ENCODE peak calls at places on chromosome 20, in ten cellular contexts. One of them, this sample, is unnamed.

GRCh38 chr20:52494244-52494643 is 302.7 kb upstream of the ZFP64 start:
- DNase-seq in Right ventricle myocardium inferior: no peak
- DNase-seq in stimulated activated CD8-positive, alpha-beta memory T cell treated with anti-CD3 and anti-CD28 coated beads, Interleukin-15, amount 100 ng/mL, for 4 hours: peak
- DNase-seq in T-helper 2 cell: no peak
- DNase-seq in AML-193: no peak
- DNase-seq in H9: no peak
- DNase-seq in activated naive CD4-positive, alpha-beta T cell: peak
- DNase-seq in GM23248: peak
- DNase-seq in brain microvascular endothelial cell: peak
- DNase-seq in cardiac septum: no peak
- DNase-seq in this sample: no peak

GRCh38 chr20:21920231-21920630 is 214.8 kb downstream of the PAX1 start:
- DNase-seq in Right ventricle myocardium inferior: no peak
- DNase-seq in T-helper 2 cell: no peak
- DNase-seq in stimulated activated CD8-positive, alpha-beta memory T cell treated with anti-CD3 and anti-CD28 coated beads, Interleukin-15, amount 100 ng/mL, for 4 hours: no peak
- DNase-seq in AML-193: no peak
- DNase-seq in GM23248: no peak
- DNase-seq in brain microvascular endothelial cell: no peak
- DNase-seq in H9: no peak
- DNase-seq in activated naive CD4-positive, alpha-beta T cell: no peak
- DNase-seq in cardiac septum: no peak
- DNase-seq in this sample: no peak

GRCh38 chr20:577167-577791 is 32.8 kb downstream of the TCF15 start:
- DNase-seq in brain microvascular endothelial cell: no peak
- DNase-seq in stimulated activated CD8-positive, alpha-beta memory T cell treated with anti-CD3 and anti-CD28 coated beads, Interleukin-15, amount 100 ng/mL, for 4 hours: no peak
- DNase-seq in activated naive CD4-positive, alpha-beta T cell: no peak
- DNase-seq in cardiac septum: no peak
- DNase-seq in H9: peak
- DNase-seq in T-helper 2 cell: no peak
- DNase-seq in AML-193: peak
- DNase-seq in Right ventricle myocardium inferior: no peak
- DNase-seq in GM23248: peak
- DNase-seq in this sample: no peak

GRCh38 chr20:25273046-25273445 is 25.2 kb downstream of the PYGB start:
- DNase-seq in activated naive CD4-positive, alpha-beta T cell: no peak
- DNase-seq in stimulated activated CD8-positive, alpha-beta memory T cell treated with anti-CD3 and anti-CD28 coated beads, Interleukin-15, amount 100 ng/mL, for 4 hours: no peak
- DNase-seq in GM23248: no peak
- DNase-seq in T-helper 2 cell: no peak
- DNase-seq in brain microvascular endothelial cell: no peak
- DNase-seq in H9: no peak
- DNase-seq in Right ventricle myocardium inferior: peak
- DNase-seq in cardiac septum: peak
- DNase-seq in AML-193: no peak
- DNase-seq in this sample: no peak

GRCh38 chr20:37615507-37616425 is 78.1 kb upstream of the CTNNBL1 start:
- DNase-seq in GM23248: peak
- DNase-seq in H9: peak
- DNase-seq in AML-193: peak
- DNase-seq in T-helper 2 cell: no peak
- DNase-seq in brain microvascular endothelial cell: no peak
- DNase-seq in cardiac septum: no peak
- DNase-seq in Right ventricle myocardium inferior: no peak
- DNase-seq in activated naive CD4-positive, alpha-beta T cell: peak
- DNase-seq in stimulated activated CD8-positive, alpha-beta memory T cell treated with anti-CD3 and anti-CD28 coated beads, Interleukin-15, amount 100 ng/mL, for 4 hours: peak
- DNase-seq in this sample: no peak

GRCh38 chr20:58886546-58886945 is 34.0 kb downstream of the GNAS start:
- DNase-seq in stimulated activated CD8-positive, alpha-beta memory T cell treated with anti-CD3 and anti-CD28 coated beads, Interleukin-15, amount 100 ng/mL, for 4 hours: no peak
- DNase-seq in H9: no peak
- DNase-seq in brain microvascular endothelial cell: no peak
- DNase-seq in activated naive CD4-positive, alpha-beta T cell: no peak
- DNase-seq in cardiac septum: no peak
- DNase-seq in GM23248: no peak
- DNase-seq in Right ventricle myocardium inferior: no peak
- DNase-seq in AML-193: no peak
- DNase-seq in T-helper 2 cell: no peak
- DNase-seq in this sample: no peak

GRCh38 chr20:19885981-19886665 is 128.1 kb downstream of the RIN2 start:
- DNase-seq in brain microvascular endothelial cell: peak
- DNase-seq in GM23248: peak
- DNase-seq in AML-193: no peak
- DNase-seq in activated naive CD4-positive, alpha-beta T cell: no peak
- DNase-seq in H9: peak
- DNase-seq in Right ventricle myocardium inferior: peak
- DNase-seq in cardiac septum: no peak
- DNase-seq in T-helper 2 cell: no peak
- DNase-seq in stimulated activated CD8-positive, alpha-beta memory T cell treated with anti-CD3 and anti-CD28 coated beads, Interleukin-15, amount 100 ng/mL, for 4 hours: no peak
- DNase-seq in this sample: peak

GRCh38 chr20:53786071-53786444 is 192.4 kb upstream of the ZNF217 start:
- DNase-seq in T-helper 2 cell: no peak
- DNase-seq in H9: no peak
- DNase-seq in activated naive CD4-positive, alpha-beta T cell: no peak
- DNase-seq in brain microvascular endothelial cell: no peak
- DNase-seq in stimulated activated CD8-positive, alpha-beta memory T cell treated with anti-CD3 and anti-CD28 coated beads, Interleukin-15, amount 100 ng/mL, for 4 hours: no peak
- DNase-seq in GM23248: no peak
- DNase-seq in cardiac septum: no peak
- DNase-seq in Right ventricle myocardium inferior: no peak
- DNase-seq in AML-193: no peak
- DNase-seq in this sample: no peak

GRCh38 chr20:38127011-38127621 is 38.0 kb downstream of the TGM2 start:
- DNase-seq in T-helper 2 cell: no peak
- DNase-seq in activated naive CD4-positive, alpha-beta T cell: no peak
- DNase-seq in AML-193: no peak
- DNase-seq in brain microvascular endothelial cell: peak
- DNase-seq in H9: no peak
- DNase-seq in Right ventricle myocardium inferior: no peak
- DNase-seq in GM23248: peak
- DNase-seq in stimulated activated CD8-positive, alpha-beta memory T cell treated with anti-CD3 and anti-CD28 coated beads, Interleukin-15, amount 100 ng/mL, for 4 hours: no peak
- DNase-seq in cardiac septum: peak
- DNase-seq in this sample: peak

GRCh38 chr20:36391456-36391855 is 85.3 kb downstream of the DLGAP4 start:
- DNase-seq in T-helper 2 cell: no peak
- DNase-seq in cardiac septum: no peak
- DNase-seq in GM23248: peak
- DNase-seq in H9: peak
- DNase-seq in stimulated activated CD8-positive, alpha-beta memory T cell treated with anti-CD3 and anti-CD28 coated beads, Interleukin-15, amount 100 ng/mL, for 4 hours: no peak
- DNase-seq in AML-193: no peak
- DNase-seq in activated naive CD4-positive, alpha-beta T cell: no peak
- DNase-seq in brain microvascular endothelial cell: peak
- DNase-seq in Right ventricle myocardium inferior: no peak
- DNase-seq in this sample: no peak

GRCh38 chr20:57399587-57400261 is 8.5 kb downstream of the RBM38 start:
- DNase-seq in activated naive CD4-positive, alpha-beta T cell: no peak
- DNase-seq in cardiac septum: no peak
- DNase-seq in T-helper 2 cell: peak
- DNase-seq in stimulated activated CD8-positive, alpha-beta memory T cell treated with anti-CD3 and anti-CD28 coated beads, Interleukin-15, amount 100 ng/mL, for 4 hours: no peak
- DNase-seq in Right ventricle myocardium inferior: peak
- DNase-seq in AML-193: no peak
- DNase-seq in GM23248: no peak
- DNase-seq in H9: no peak
- DNase-seq in brain microvascular endothelial cell: no peak
- DNase-seq in this sample: peak

GRCh38 chr20:63145156-63145555 is 70.8 kb downstream of the YTHDF1 start:
- DNase-seq in AML-193: no peak
- DNase-seq in Right ventricle myocardium inferior: no peak
- DNase-seq in H9: no peak
- DNase-seq in stimulated activated CD8-positive, alpha-beta memory T cell treated with anti-CD3 and anti-CD28 coated beads, Interleukin-15, amount 100 ng/mL, for 4 hours: no peak
- DNase-seq in activated naive CD4-positive, alpha-beta T cell: no peak
- DNase-seq in GM23248: no peak
- DNase-seq in cardiac septum: no peak
- DNase-seq in T-helper 2 cell: no peak
- DNase-seq in brain microvascular endothelial cell: no peak
- DNase-seq in this sample: no peak

GRCh38 chr20:61045091-61045490 is 207.0 kb upstream of the CDH4 start:
- DNase-seq in Right ventricle myocardium inferior: no peak
- DNase-seq in GM23248: no peak
- DNase-seq in T-helper 2 cell: no peak
- DNase-seq in cardiac septum: no peak
- DNase-seq in activated naive CD4-positive, alpha-beta T cell: no peak
- DNase-seq in H9: no peak
- DNase-seq in brain microvascular endothelial cell: no peak
- DNase-seq in AML-193: no peak
- DNase-seq in stimulated activated CD8-positive, alpha-beta memory T cell treated with anti-CD3 and anti-CD28 coated beads, Interleukin-15, amount 100 ng/mL, for 4 hours: no peak
- DNase-seq in this sample: no peak

GRCh38 chr20:56487216-56487615 is 18.8 kb downstream of the RTF2 start:
- DNase-seq in brain microvascular endothelial cell: no peak
- DNase-seq in cardiac septum: peak
- DNase-seq in activated naive CD4-positive, alpha-beta T cell: no peak
- DNase-seq in AML-193: no peak
- DNase-seq in T-helper 2 cell: no peak
- DNase-seq in Right ventricle myocardium inferior: peak
- DNase-seq in stimulated activated CD8-positive, alpha-beta memory T cell treated with anti-CD3 and anti-CD28 coated beads, Interleukin-15, amount 100 ng/mL, for 4 hours: no peak
- DNase-seq in H9: no peak
- DNase-seq in GM23248: no peak
- DNase-seq in this sample: no peak

GRCh38 chr20:21344216-21344615 is 41.1 kb downstream of the XRN2 start:
- DNase-seq in T-helper 2 cell: no peak
- DNase-seq in AML-193: no peak
- DNase-seq in stimulated activated CD8-positive, alpha-beta memory T cell treated with anti-CD3 and anti-CD28 coated beads, Interleukin-15, amount 100 ng/mL, for 4 hours: no peak
- DNase-seq in brain microvascular endothelial cell: no peak
- DNase-seq in cardiac septum: no peak
- DNase-seq in H9: no peak
- DNase-seq in GM23248: no peak
- DNase-seq in Right ventricle myocardium inferior: no peak
- DNase-seq in activated naive CD4-positive, alpha-beta T cell: no peak
- DNase-seq in this sample: no peak

GRCh38 chr20:34557936-34558319 is 590 bp upstream of the MAP1LC3A start:
- DNase-seq in stimulated activated CD8-positive, alpha-beta memory T cell treated with anti-CD3 and anti-CD28 coated beads, Interleukin-15, amount 100 ng/mL, for 4 hours: no peak
- DNase-seq in brain microvascular endothelial cell: no peak
- DNase-seq in Right ventricle myocardium inferior: no peak
- DNase-seq in AML-193: no peak
- DNase-seq in cardiac septum: no peak
- DNase-seq in H9: no peak
- DNase-seq in T-helper 2 cell: no peak
- DNase-seq in activated naive CD4-positive, alpha-beta T cell: no peak
- DNase-seq in GM23248: peak
- DNase-seq in this sample: no peak

GRCh38 chr20:45801851-45802250 is 10.1 kb downstream of the DNTTIP1 start:
- DNase-seq in brain microvascular endothelial cell: no peak
- DNase-seq in GM23248: no peak
- DNase-seq in AML-193: no peak
- DNase-seq in activated naive CD4-positive, alpha-beta T cell: no peak
- DNase-seq in stimulated activated CD8-positive, alpha-beta memory T cell treated with anti-CD3 and anti-CD28 coated beads, Interleukin-15, amount 100 ng/mL, for 4 hours: no peak
- DNase-seq in cardiac septum: peak
- DNase-seq in Right ventricle myocardium inferior: no peak
- DNase-seq in H9: no peak
- DNase-seq in T-helper 2 cell: no peak
- DNase-seq in this sample: no peak

GRCh38 chr20:24403410-24403809 is 66.0 kb upstream of the SYNDIG1 start:
- DNase-seq in stimulated activated CD8-positive, alpha-beta memory T cell treated with anti-CD3 and anti-CD28 coated beads, Interleukin-15, amount 100 ng/mL, for 4 hours: no peak
- DNase-seq in H9: no peak
- DNase-seq in T-helper 2 cell: no peak
- DNase-seq in AML-193: no peak
- DNase-seq in activated naive CD4-positive, alpha-beta T cell: no peak
- DNase-seq in brain microvascular endothelial cell: no peak
- DNase-seq in Right ventricle myocardium inferior: no peak
- DNase-seq in GM23248: no peak
- DNase-seq in cardiac septum: no peak
- DNase-seq in this sample: no peak

GRCh38 chr20:53574259-53574789 is 19.3 kb downstream of the ZNF217 start:
- DNase-seq in H9: no peak
- DNase-seq in GM23248: no peak
- DNase-seq in cardiac septum: no peak
- DNase-seq in activated naive CD4-positive, alpha-beta T cell: no peak
- DNase-seq in Right ventricle myocardium inferior: no peak
- DNase-seq in stimulated activated CD8-positive, alpha-beta memory T cell treated with anti-CD3 and anti-CD28 coated beads, Interleukin-15, amount 100 ng/mL, for 4 hours: no peak
- DNase-seq in T-helper 2 cell: no peak
- DNase-seq in brain microvascular endothelial cell: no peak
- DNase-seq in AML-193: no peak
- DNase-seq in this sample: no peak

GRCh38 chr20:409697-410559 is 1.8 kb downstream of the RBCK1 start:
- DNase-seq in stimulated activated CD8-positive, alpha-beta memory T cell treated with anti-CD3 and anti-CD28 coated beads, Interleukin-15, amount 100 ng/mL, for 4 hours: no peak
- DNase-seq in AML-193: no peak
- DNase-seq in Right ventricle myocardium inferior: no peak
- DNase-seq in H9: no peak
- DNase-seq in activated naive CD4-positive, alpha-beta T cell: no peak
- DNase-seq in brain microvascular endothelial cell: no peak
- DNase-seq in GM23248: no peak
- DNase-seq in cardiac septum: peak
- DNase-seq in T-helper 2 cell: no peak
- DNase-seq in this sample: peak

GRCh38 chr20:51326241-51326819 is 216.2 kb downstream of the NFATC2 start:
- DNase-seq in Right ventricle myocardium inferior: no peak
- DNase-seq in cardiac septum: no peak
- DNase-seq in stimulated activated CD8-positive, alpha-beta memory T cell treated with anti-CD3 and anti-CD28 coated beads, Interleukin-15, amount 100 ng/mL, for 4 hours: no peak
- DNase-seq in H9: peak
- DNase-seq in brain microvascular endothelial cell: peak
- DNase-seq in activated naive CD4-positive, alpha-beta T cell: peak
- DNase-seq in AML-193: peak
- DNase-seq in GM23248: peak
- DNase-seq in T-helper 2 cell: peak
- DNase-seq in this sample: no peak

GRCh38 chr20:3238616-3239025 is 369 bp downstream of the SLC4A11 start:
- DNase-seq in stimulated activated CD8-positive, alpha-beta memory T cell treated with anti-CD3 and anti-CD28 coated beads, Interleukin-15, amount 100 ng/mL, for 4 hours: no peak
- DNase-seq in T-helper 2 cell: no peak
- DNase-seq in AML-193: peak
- DNase-seq in brain microvascular endothelial cell: no peak
- DNase-seq in GM23248: peak
- DNase-seq in activated naive CD4-positive, alpha-beta T cell: no peak
- DNase-seq in H9: peak
- DNase-seq in cardiac septum: no peak
- DNase-seq in Right ventricle myocardium inferior: peak
- DNase-seq in this sample: no peak

GRCh38 chr20:43397147-43397546 is 60.5 kb upstream of the SRSF6 start:
- DNase-seq in T-helper 2 cell: no peak
- DNase-seq in activated naive CD4-positive, alpha-beta T cell: no peak
- DNase-seq in stimulated activated CD8-positive, alpha-beta memory T cell treated with anti-CD3 and anti-CD28 coated beads, Interleukin-15, amount 100 ng/mL, for 4 hours: no peak
- DNase-seq in Right ventricle myocardium inferior: no peak
- DNase-seq in GM23248: peak
- DNase-seq in cardiac septum: no peak
- DNase-seq in AML-193: no peak
- DNase-seq in brain microvascular endothelial cell: no peak
- DNase-seq in H9: no peak
- DNase-seq in this sample: no peak

GRCh38 chr20:47351643-47352331 is 4.7 kb downstream of the ZMYND8 start:
- DNase-seq in Right ventricle myocardium inferior: no peak
- DNase-seq in cardiac septum: no peak
- DNase-seq in AML-193: no peak
- DNase-seq in activated naive CD4-positive, alpha-beta T cell: no peak
- DNase-seq in T-helper 2 cell: no peak
- DNase-seq in brain microvascular endothelial cell: no peak
- DNase-seq in stimulated activated CD8-positive, alpha-beta memory T cell treated with anti-CD3 and anti-CD28 coated beads, Interleukin-15, amount 100 ng/mL, for 4 hours: no peak
- DNase-seq in H9: no peak
- DNase-seq in GM23248: no peak
- DNase-seq in this sample: no peak

GRCh38 chr20:22836877-22837276 is 198.2 kb upstream of the SSTR4 start:
- DNase-seq in AML-193: no peak
- DNase-seq in brain microvascular endothelial cell: peak
- DNase-seq in stimulated activated CD8-positive, alpha-beta memory T cell treated with anti-CD3 and anti-CD28 coated beads, Interleukin-15, amount 100 ng/mL, for 4 hours: no peak
- DNase-seq in Right ventricle myocardium inferior: peak
- DNase-seq in T-helper 2 cell: no peak
- DNase-seq in cardiac septum: no peak
- DNase-seq in H9: no peak
- DNase-seq in activated naive CD4-positive, alpha-beta T cell: no peak
- DNase-seq in GM23248: peak
- DNase-seq in this sample: no peak

GRCh38 chr20:32877507-32877906 is 18.8 kb downstream of the EFCAB8 start:
- DNase-seq in H9: no peak
- DNase-seq in GM23248: no peak
- DNase-seq in AML-193: no peak
- DNase-seq in brain microvascular endothelial cell: no peak
- DNase-seq in T-helper 2 cell: no peak
- DNase-seq in activated naive CD4-positive, alpha-beta T cell: no peak
- DNase-seq in cardiac septum: no peak
- DNase-seq in stimulated activated CD8-positive, alpha-beta memory T cell treated with anti-CD3 and anti-CD28 coated beads, Interleukin-15, amount 100 ng/mL, for 4 hours: no peak
- DNase-seq in Right ventricle myocardium inferior: no peak
- DNase-seq in this sample: no peak

GRCh38 chr20:51446656-51447055 is 95.9 kb downstream of the NFATC2 start:
- DNase-seq in H9: no peak
- DNase-seq in stimulated activated CD8-positive, alpha-beta memory T cell treated with anti-CD3 and anti-CD28 coated beads, Interleukin-15, amount 100 ng/mL, for 4 hours: no peak
- DNase-seq in cardiac septum: no peak
- DNase-seq in Right ventricle myocardium inferior: no peak
- DNase-seq in activated naive CD4-positive, alpha-beta T cell: no peak
- DNase-seq in T-helper 2 cell: no peak
- DNase-seq in GM23248: peak
- DNase-seq in brain microvascular endothelial cell: peak
- DNase-seq in AML-193: no peak
- DNase-seq in this sample: no peak

GRCh38 chr20:50308513-50309279 is 118.1 kb downstream of the CEBPB start:
- DNase-seq in T-helper 2 cell: no peak
- DNase-seq in brain microvascular endothelial cell: peak
- DNase-seq in stimulated activated CD8-positive, alpha-beta memory T cell treated with anti-CD3 and anti-CD28 coated beads, Interleukin-15, amount 100 ng/mL, for 4 hours: no peak
- DNase-seq in AML-193: no peak
- DNase-seq in Right ventricle myocardium inferior: peak
- DNase-seq in activated naive CD4-positive, alpha-beta T cell: no peak
- DNase-seq in cardiac septum: peak
- DNase-seq in GM23248: peak
- DNase-seq in H9: peak
- DNase-seq in this sample: peak